ENCODE peak calls at places on chromosomes 3 and 15, in five cellular contexts. One of them, this sample, is unnamed.

GRCh38 chr3:13338231-13338630 is 81.9 kb downstream of the NUP210 start:
- DNase-seq in ovary: no peak
- DNase-seq in lower lobe of right lung: no peak
- DNase-seq in PC-3: peak
- DNase-seq in iris pigment epithelial cell: peak
- DNase-seq in this sample: no peak

GRCh38 chr3:128217702-128218475 is 64.6 kb downstream of the EEFSEC start:
- DNase-seq in iris pigment epithelial cell: peak
- DNase-seq in ovary: no peak
- DNase-seq in PC-3: no peak
- DNase-seq in lower lobe of right lung: no peak
- DNase-seq in this sample: no peak

GRCh38 chr15:60005352-60006202 is 1.5 kb downstream of the FOXB1 start:
- DNase-seq in iris pigment epithelial cell: no peak
- DNase-seq in ovary: no peak
- DNase-seq in lower lobe of right lung: peak
- DNase-seq in PC-3: no peak
- DNase-seq in this sample: no peak

GRCh38 chr3:195274259-195274966 is 3.5 kb upstream of the XXYLT1 start:
- DNase-seq in ovary: no peak
- DNase-seq in lower lobe of right lung: no peak
- DNase-seq in iris pigment epithelial cell: no peak
- DNase-seq in PC-3: no peak
- DNase-seq in this sample: no peak

GRCh38 chr15:59313703-59314332 is 58.9 kb downstream of the MYO1E start:
- DNase-seq in ovary: peak
- DNase-seq in iris pigment epithelial cell: peak
- DNase-seq in lower lobe of right lung: peak
- DNase-seq in PC-3: peak
- DNase-seq in this sample: no peak

GRCh38 chr15:62665449-62665848 is 377.1 kb upstream of the TPM1 start:
- DNase-seq in ovary: no peak
- DNase-seq in lower lobe of right lung: no peak
- DNase-seq in PC-3: no peak
- DNase-seq in iris pigment epithelial cell: peak
- DNase-seq in this sample: no peak

GRCh38 chr3:37943126-37943525 is 47.5 kb upstream of the VILL start:
- DNase-seq in lower lobe of right lung: no peak
- DNase-seq in ovary: no peak
- DNase-seq in iris pigment epithelial cell: no peak
- DNase-seq in PC-3: no peak
- DNase-seq in this sample: no peak

GRCh38 chr3:187208159-187208558 is 10.9 kb downstream of the RTP1 start:
- DNase-seq in PC-3: peak
- DNase-seq in ovary: no peak
- DNase-seq in iris pigment epithelial cell: peak
- DNase-seq in lower lobe of right lung: no peak
- DNase-seq in this sample: no peak

This sample was measured in esophagus squamous epithelium.